ENCODE peak calls at places on chromosome 14, in eight cellular contexts. One of them, this sample, is unnamed.

GRCh38 chr14:104157303-104157928 is 19.0 kb downstream of the KIF26A start:
- DNase-seq in GM04504: no peak
- DNase-seq in stimulated activated CD8-positive, alpha-beta memory T cell treated with anti-CD3 and anti-CD28 coated beads, Interleukin-7, amount 100 ng/mL, for 1 hour: no peak
- DNase-seq in GM13977: no peak
- DNase-seq in NCI-H1105: no peak
- DNase-seq in NCI-H1417: no peak
- DNase-seq in stimulated activated naive B cell treated with anti-CD40 and anti-IgM and Interleukin-4, amounts not matched to agents 10 μg/mL and 1 μg/mL and 100 μg/mL, for 72 hours: no peak
- DNase-seq in activated B cell treated with CpG ODN at 0.5 μM for 24 hours: no peak
- DNase-seq in this sample: no peak

GRCh38 chr14:95549656-95550585 is 15.1 kb downstream of the GLRX5 start:
- DNase-seq in stimulated activated CD8-positive, alpha-beta memory T cell treated with anti-CD3 and anti-CD28 coated beads, Interleukin-7, amount 100 ng/mL, for 1 hour: no peak
- DNase-seq in NCI-H1417: no peak
- DNase-seq in stimulated activated naive B cell treated with anti-CD40 and anti-IgM and Interleukin-4, amounts not matched to agents 10 μg/mL and 1 μg/mL and 100 μg/mL, for 72 hours: no peak
- DNase-seq in NCI-H1105: no peak
- DNase-seq in GM04504: no peak
- DNase-seq in activated B cell treated with CpG ODN at 0.5 μM for 24 hours: no peak
- DNase-seq in GM13977: no peak
- DNase-seq in this sample: no peak

GRCh38 chr14:77039285-77040058 is 11.0 kb upstream of the IRF2BPL start:
- DNase-seq in NCI-H1417: peak; percentile 80
- DNase-seq in NCI-H1105: peak; percentile 51
- DNase-seq in stimulated activated naive B cell treated with anti-CD40 and anti-IgM and Interleukin-4, amounts not matched to agents 10 μg/mL and 1 μg/mL and 100 μg/mL, for 72 hours: no peak
- DNase-seq in GM04504: no peak
- DNase-seq in GM13977: peak; percentile 56
- DNase-seq in activated B cell treated with CpG ODN at 0.5 μM for 24 hours: no peak
- DNase-seq in stimulated activated CD8-positive, alpha-beta memory T cell treated with anti-CD3 and anti-CD28 coated beads, Interleukin-7, amount 100 ng/mL, for 1 hour: no peak
- DNase-seq in this sample: no peak

GRCh38 chr14:20632831-20633771 is 8.4 kb downstream of the OR6S1 start:
- DNase-seq in activated B cell treated with CpG ODN at 0.5 μM for 24 hours: no peak
- DNase-seq in GM13977: peak; percentile 79
- DNase-seq in stimulated activated CD8-positive, alpha-beta memory T cell treated with anti-CD3 and anti-CD28 coated beads, Interleukin-7, amount 100 ng/mL, for 1 hour: no peak
- DNase-seq in stimulated activated naive B cell treated with anti-CD40 and anti-IgM and Interleukin-4, amounts not matched to agents 10 μg/mL and 1 μg/mL and 100 μg/mL, for 72 hours: peak; percentile 53
- DNase-seq in NCI-H1417: peak; percentile 31
- DNase-seq in GM04504: peak; percentile 54
- DNase-seq in NCI-H1105: peak; percentile 16
- DNase-seq in this sample: no peak

GRCh38 chr14:66069830-66070541 is 416.2 kb upstream of the CCDC196 start:
- DNase-seq in GM04504: no peak
- DNase-seq in stimulated activated naive B cell treated with anti-CD40 and anti-IgM and Interleukin-4, amounts not matched to agents 10 μg/mL and 1 μg/mL and 100 μg/mL, for 72 hours: no peak
- DNase-seq in NCI-H1417: no peak
- DNase-seq in GM13977: no peak
- DNase-seq in stimulated activated CD8-positive, alpha-beta memory T cell treated with anti-CD3 and anti-CD28 coated beads, Interleukin-7, amount 100 ng/mL, for 1 hour: no peak
- DNase-seq in NCI-H1105: no peak
- DNase-seq in activated B cell treated with CpG ODN at 0.5 μM for 24 hours: no peak
- DNase-seq in this sample: no peak

GRCh38 chr14:22112004-22112403 is 438.4 kb upstream of the OR4E1 start:
- DNase-seq in NCI-H1105: no peak
- DNase-seq in stimulated activated CD8-positive, alpha-beta memory T cell treated with anti-CD3 and anti-CD28 coated beads, Interleukin-7, amount 100 ng/mL, for 1 hour: peak; percentile 17
- DNase-seq in GM13977: peak; percentile 43
- DNase-seq in stimulated activated naive B cell treated with anti-CD40 and anti-IgM and Interleukin-4, amounts not matched to agents 10 μg/mL and 1 μg/mL and 100 μg/mL, for 72 hours: no peak
- DNase-seq in GM04504: no peak
- DNase-seq in activated B cell treated with CpG ODN at 0.5 μM for 24 hours: no peak
- DNase-seq in NCI-H1417: peak; percentile 11
- DNase-seq in this sample: peak; percentile 21

GRCh38 chr14:90341784-90342183 is 10.0 kb upstream of the NRDE2 start:
- DNase-seq in GM13977: no peak
- DNase-seq in NCI-H1105: no peak
- DNase-seq in activated B cell treated with CpG ODN at 0.5 μM for 24 hours: no peak
- DNase-seq in NCI-H1417: no peak
- DNase-seq in stimulated activated naive B cell treated with anti-CD40 and anti-IgM and Interleukin-4, amounts not matched to agents 10 μg/mL and 1 μg/mL and 100 μg/mL, for 72 hours: no peak
- DNase-seq in GM04504: no peak
- DNase-seq in stimulated activated CD8-positive, alpha-beta memory T cell treated with anti-CD3 and anti-CD28 coated beads, Interleukin-7, amount 100 ng/mL, for 1 hour: no peak
- DNase-seq in this sample: no peak

GRCh38 chr14:57976701-57977100 is 110.8 kb upstream of the SLC35F4 start:
- DNase-seq in GM13977: no peak
- DNase-seq in stimulated activated CD8-positive, alpha-beta memory T cell treated with anti-CD3 and anti-CD28 coated beads, Interleukin-7, amount 100 ng/mL, for 1 hour: no peak
- DNase-seq in stimulated activated naive B cell treated with anti-CD40 and anti-IgM and Interleukin-4, amounts not matched to agents 10 μg/mL and 1 μg/mL and 100 μg/mL, for 72 hours: no peak
- DNase-seq in GM04504: no peak
- DNase-seq in NCI-H1417: no peak
- DNase-seq in activated B cell treated with CpG ODN at 0.5 μM for 24 hours: no peak
- DNase-seq in NCI-H1105: no peak
- DNase-seq in this sample: no peak

GRCh38 chr14:102050625-102051024 is 36.2 kb downstream of the HSP90AA1 start:
- DNase-seq in stimulated activated naive B cell treated with anti-CD40 and anti-IgM and Interleukin-4, amounts not matched to agents 10 μg/mL and 1 μg/mL and 100 μg/mL, for 72 hours: no peak
- DNase-seq in NCI-H1105: no peak
- DNase-seq in GM13977: no peak
- DNase-seq in stimulated activated CD8-positive, alpha-beta memory T cell treated with anti-CD3 and anti-CD28 coated beads, Interleukin-7, amount 100 ng/mL, for 1 hour: no peak
- DNase-seq in GM04504: peak; percentile 64
- DNase-seq in activated B cell treated with CpG ODN at 0.5 μM for 24 hours: no peak
- DNase-seq in NCI-H1417: no peak
- DNase-seq in this sample: no peak

GRCh38 chr14:91220581-91221000 is 23.9 kb downstream of the GPR68 start:
- DNase-seq in activated B cell treated with CpG ODN at 0.5 μM for 24 hours: no peak
- DNase-seq in NCI-H1105: no peak
- DNase-seq in GM13977: no peak
- DNase-seq in stimulated activated CD8-positive, alpha-beta memory T cell treated with anti-CD3 and anti-CD28 coated beads, Interleukin-7, amount 100 ng/mL, for 1 hour: no peak
- DNase-seq in GM04504: no peak
- DNase-seq in stimulated activated naive B cell treated with anti-CD40 and anti-IgM and Interleukin-4, amounts not matched to agents 10 μg/mL and 1 μg/mL and 100 μg/mL, for 72 hours: no peak
- DNase-seq in NCI-H1417: no peak
- DNase-seq in this sample: no peak

GRCh38 chr14:68309631-68310030 is 483.2 kb downstream of the ZFP36L1 start:
- DNase-seq in NCI-H1417: peak; percentile 21
- DNase-seq in stimulated activated CD8-positive, alpha-beta memory T cell treated with anti-CD3 and anti-CD28 coated beads, Interleukin-7, amount 100 ng/mL, for 1 hour: no peak
- DNase-seq in NCI-H1105: peak; percentile 48
- DNase-seq in activated B cell treated with CpG ODN at 0.5 μM for 24 hours: no peak
- DNase-seq in GM04504: no peak
- DNase-seq in stimulated activated naive B cell treated with anti-CD40 and anti-IgM and Interleukin-4, amounts not matched to agents 10 μg/mL and 1 μg/mL and 100 μg/mL, for 72 hours: no peak
- DNase-seq in GM13977: no peak
- DNase-seq in this sample: no peak

GRCh38 chr14:102474934-102475333 is 34.6 kb downstream of the ANKRD9 start:
- DNase-seq in stimulated activated CD8-positive, alpha-beta memory T cell treated with anti-CD3 and anti-CD28 coated beads, Interleukin-7, amount 100 ng/mL, for 1 hour: no peak
- DNase-seq in activated B cell treated with CpG ODN at 0.5 μM for 24 hours: no peak
- DNase-seq in stimulated activated naive B cell treated with anti-CD40 and anti-IgM and Interleukin-4, amounts not matched to agents 10 μg/mL and 1 μg/mL and 100 μg/mL, for 72 hours: no peak
- DNase-seq in NCI-H1105: no peak
- DNase-seq in GM04504: peak; percentile 60
- DNase-seq in NCI-H1417: no peak
- DNase-seq in GM13977: no peak
- DNase-seq in this sample: peak; percentile 93

GRCh38 chr14:73789996-73790581 is 61.5 kb upstream of the PTGR2 start:
- DNase-seq in activated B cell treated with CpG ODN at 0.5 μM for 24 hours: no peak
- DNase-seq in NCI-H1417: peak; percentile 36
- DNase-seq in GM13977: no peak
- DNase-seq in stimulated activated CD8-positive, alpha-beta memory T cell treated with anti-CD3 and anti-CD28 coated beads, Interleukin-7, amount 100 ng/mL, for 1 hour: no peak
- DNase-seq in stimulated activated naive B cell treated with anti-CD40 and anti-IgM and Interleukin-4, amounts not matched to agents 10 μg/mL and 1 μg/mL and 100 μg/mL, for 72 hours: no peak
- DNase-seq in GM04504: peak; percentile 94
- DNase-seq in NCI-H1105: no peak
- DNase-seq in this sample: peak; percentile 84

GRCh38 chr14:105167303-105168092 is 1.1 kb downstream of the JAG2 start:
- DNase-seq in stimulated activated CD8-positive, alpha-beta memory T cell treated with anti-CD3 and anti-CD28 coated beads, Interleukin-7, amount 100 ng/mL, for 1 hour: no peak
- DNase-seq in activated B cell treated with CpG ODN at 0.5 μM for 24 hours: no peak
- DNase-seq in GM04504: no peak
- DNase-seq in NCI-H1417: peak; percentile 59
- DNase-seq in NCI-H1105: no peak
- DNase-seq in stimulated activated naive B cell treated with anti-CD40 and anti-IgM and Interleukin-4, amounts not matched to agents 10 μg/mL and 1 μg/mL and 100 μg/mL, for 72 hours: no peak
- DNase-seq in GM13977: no peak
- DNase-seq in this sample: no peak

GRCh38 chr14:102020058-102020971 is 55.9 kb downstream of the DYNC1H1 start:
- DNase-seq in NCI-H1105: no peak
- DNase-seq in GM04504: peak; percentile 66
- DNase-seq in GM13977: no peak
- DNase-seq in activated B cell treated with CpG ODN at 0.5 μM for 24 hours: no peak
- DNase-seq in NCI-H1417: no peak
- DNase-seq in stimulated activated naive B cell treated with anti-CD40 and anti-IgM and Interleukin-4, amounts not matched to agents 10 μg/mL and 1 μg/mL and 100 μg/mL, for 72 hours: no peak
- DNase-seq in stimulated activated CD8-positive, alpha-beta memory T cell treated with anti-CD3 and anti-CD28 coated beads, Interleukin-7, amount 100 ng/mL, for 1 hour: no peak
- DNase-seq in this sample: no peak

GRCh38 chr14:22981090-22982012 is 1.0 kb downstream of the AJUBA start:
- DNase-seq in GM04504: no peak
- DNase-seq in NCI-H1105: no peak
- DNase-seq in stimulated activated naive B cell treated with anti-CD40 and anti-IgM and Interleukin-4, amounts not matched to agents 10 μg/mL and 1 μg/mL and 100 μg/mL, for 72 hours: no peak
- DNase-seq in GM13977: peak; percentile 40
- DNase-seq in stimulated activated CD8-positive, alpha-beta memory T cell treated with anti-CD3 and anti-CD28 coated beads, Interleukin-7, amount 100 ng/mL, for 1 hour: no peak
- DNase-seq in activated B cell treated with CpG ODN at 0.5 μM for 24 hours: peak; percentile 40
- DNase-seq in NCI-H1417: no peak
- DNase-seq in this sample: no peak

GRCh38 chr14:56378046-56378445 is 201.6 kb upstream of the TMEM260 start:
- DNase-seq in stimulated activated naive B cell treated with anti-CD40 and anti-IgM and Interleukin-4, amounts not matched to agents 10 μg/mL and 1 μg/mL and 100 μg/mL, for 72 hours: no peak
- DNase-seq in GM13977: no peak
- DNase-seq in GM04504: no peak
- DNase-seq in NCI-H1417: no peak
- DNase-seq in NCI-H1105: no peak
- DNase-seq in stimulated activated CD8-positive, alpha-beta memory T cell treated with anti-CD3 and anti-CD28 coated beads, Interleukin-7, amount 100 ng/mL, for 1 hour: no peak
- DNase-seq in activated B cell treated with CpG ODN at 0.5 μM for 24 hours: no peak
- DNase-seq in this sample: no peak

GRCh38 chr14:96077983-96078686 is 39.0 kb downstream of the C14orf132 start:
- DNase-seq in activated B cell treated with CpG ODN at 0.5 μM for 24 hours: no peak
- DNase-seq in stimulated activated CD8-positive, alpha-beta memory T cell treated with anti-CD3 and anti-CD28 coated beads, Interleukin-7, amount 100 ng/mL, for 1 hour: no peak
- DNase-seq in GM04504: no peak
- DNase-seq in NCI-H1105: peak; percentile 58
- DNase-seq in stimulated activated naive B cell treated with anti-CD40 and anti-IgM and Interleukin-4, amounts not matched to agents 10 μg/mL and 1 μg/mL and 100 μg/mL, for 72 hours: no peak
- DNase-seq in NCI-H1417: peak; percentile 13
- DNase-seq in GM13977: peak; percentile 47
- DNase-seq in this sample: no peak

This sample was measured in right cardiac atrium.